ENCODE peak calls at places on chromosomes 1 and 21, in ten cellular contexts. One of them, this sample, is unnamed.

GRCh38 chr1:25080294-25081209 is 150.5 kb upstream of the RUNX3 start:
- DNase-seq in tibial nerve: no peak
- DNase-seq in A549: peak; percentile 14
- DNase-seq in spleen: peak; percentile 65
- DNase-seq in stomach: no peak
- DNase-seq in IMR-90: peak; percentile 14
- DNase-seq in body of pancreas: no peak
- DNase-seq in heart left ventricle: no peak
- DNase-seq in prostate gland: no peak
- DNase-seq in endothelial cell of umbilical vein: no peak
- DNase-seq in this sample: no peak

GRCh38 chr1:184499626-184500025 is 112.8 kb downstream of the C1orf21 start:
- DNase-seq in tibial nerve: no peak
- DNase-seq in stomach: no peak
- DNase-seq in A549: no peak
- DNase-seq in body of pancreas: no peak
- DNase-seq in spleen: no peak
- DNase-seq in heart left ventricle: no peak
- DNase-seq in prostate gland: no peak
- DNase-seq in IMR-90: peak; percentile 61
- DNase-seq in endothelial cell of umbilical vein: no peak
- DNase-seq in this sample: no peak

GRCh38 chr1:166527752-166528151 is 311.5 kb upstream of the POGK start:
- DNase-seq in spleen: no peak
- DNase-seq in stomach: no peak
- DNase-seq in body of pancreas: no peak
- DNase-seq in prostate gland: no peak
- DNase-seq in heart left ventricle: no peak
- DNase-seq in endothelial cell of umbilical vein: no peak
- DNase-seq in A549: no peak
- DNase-seq in IMR-90: no peak
- DNase-seq in tibial nerve: no peak
- DNase-seq in this sample: no peak

GRCh38 chr1:183039985-183040447 is 16.8 kb downstream of the LAMC1 start:
- DNase-seq in body of pancreas: no peak
- DNase-seq in IMR-90: peak; percentile 88
- DNase-seq in tibial nerve: no peak
- DNase-seq in stomach: no peak
- DNase-seq in spleen: no peak
- DNase-seq in endothelial cell of umbilical vein: peak; percentile 77
- DNase-seq in A549: no peak
- DNase-seq in prostate gland: no peak
- DNase-seq in heart left ventricle: no peak
- DNase-seq in this sample: no peak

GRCh38 chr21:33541756-33542639 is at the start of gene GART:
- DNase-seq in heart left ventricle: peak; percentile 89
- DNase-seq in body of pancreas: peak; percentile 81
- DNase-seq in stomach: peak; percentile 86
- DNase-seq in tibial nerve: peak; percentile 74
- DNase-seq in endothelial cell of umbilical vein: peak; percentile 82
- DNase-seq in A549: peak; percentile 77
- DNase-seq in prostate gland: peak; percentile 79
- DNase-seq in IMR-90: peak; percentile 65
- DNase-seq in spleen: peak; percentile 96
- DNase-seq in this sample: peak; percentile 96

GRCh38 chr1:115426271-115426771 is 88.3 kb upstream of the NGF start:
- DNase-seq in tibial nerve: peak; percentile 53
- DNase-seq in IMR-90: peak; percentile 91
- DNase-seq in A549: peak; percentile 52
- DNase-seq in stomach: no peak
- DNase-seq in body of pancreas: peak; percentile 49
- DNase-seq in prostate gland: no peak
- DNase-seq in endothelial cell of umbilical vein: peak; percentile 59
- DNase-seq in spleen: no peak
- DNase-seq in heart left ventricle: peak; percentile 88
- DNase-seq in this sample: no peak

GRCh38 chr1:171792656-171793055 is 11.2 kb downstream of the METTL13 start:
- DNase-seq in prostate gland: no peak
- DNase-seq in tibial nerve: no peak
- DNase-seq in stomach: no peak
- DNase-seq in heart left ventricle: no peak
- DNase-seq in body of pancreas: no peak
- DNase-seq in spleen: no peak
- DNase-seq in IMR-90: no peak
- DNase-seq in A549: no peak
- DNase-seq in endothelial cell of umbilical vein: no peak
- DNase-seq in this sample: no peak

GRCh38 chr21:32916522-32917099 is 109.1 kb upstream of the OLIG2 start:
- DNase-seq in endothelial cell of umbilical vein: no peak
- DNase-seq in tibial nerve: no peak
- DNase-seq in IMR-90: no peak
- DNase-seq in heart left ventricle: no peak
- DNase-seq in spleen: no peak
- DNase-seq in body of pancreas: no peak
- DNase-seq in A549: peak; percentile 9
- DNase-seq in stomach: no peak
- DNase-seq in prostate gland: no peak
- DNase-seq in this sample: no peak

GRCh38 chr21:35252831-35253230 is 203.7 kb upstream of the RUNX1 start:
- DNase-seq in body of pancreas: no peak
- DNase-seq in spleen: no peak
- DNase-seq in stomach: no peak
- DNase-seq in endothelial cell of umbilical vein: no peak
- DNase-seq in tibial nerve: no peak
- DNase-seq in A549: no peak
- DNase-seq in prostate gland: no peak
- DNase-seq in IMR-90: peak; percentile 61
- DNase-seq in heart left ventricle: no peak
- DNase-seq in this sample: no peak

GRCh38 chr1:181485276-181486097 is 2.2 kb downstream of the CACNA1E start:
- DNase-seq in endothelial cell of umbilical vein: no peak
- DNase-seq in tibial nerve: no peak
- DNase-seq in heart left ventricle: peak; percentile 37
- DNase-seq in body of pancreas: peak; percentile 18
- DNase-seq in prostate gland: no peak
- DNase-seq in A549: no peak
- DNase-seq in spleen: peak; percentile 85
- DNase-seq in IMR-90: no peak
- DNase-seq in stomach: no peak
- DNase-seq in this sample: no peak

GRCh38 chr1:18253093-18253492 is 145.5 kb downstream of the IGSF21 start:
- DNase-seq in prostate gland: no peak
- DNase-seq in A549: no peak
- DNase-seq in spleen: no peak
- DNase-seq in body of pancreas: no peak
- DNase-seq in heart left ventricle: no peak
- DNase-seq in endothelial cell of umbilical vein: no peak
- DNase-seq in stomach: no peak
- DNase-seq in tibial nerve: no peak
- DNase-seq in IMR-90: no peak
- DNase-seq in this sample: no peak

GRCh38 chr1:192756314-192756713 is 52.5 kb upstream of the RGS2 start:
- DNase-seq in spleen: no peak
- DNase-seq in prostate gland: no peak
- DNase-seq in heart left ventricle: no peak
- DNase-seq in stomach: no peak
- DNase-seq in A549: no peak
- DNase-seq in endothelial cell of umbilical vein: no peak
- DNase-seq in IMR-90: no peak
- DNase-seq in body of pancreas: no peak
- DNase-seq in tibial nerve: no peak
- DNase-seq in this sample: no peak

DNA sequence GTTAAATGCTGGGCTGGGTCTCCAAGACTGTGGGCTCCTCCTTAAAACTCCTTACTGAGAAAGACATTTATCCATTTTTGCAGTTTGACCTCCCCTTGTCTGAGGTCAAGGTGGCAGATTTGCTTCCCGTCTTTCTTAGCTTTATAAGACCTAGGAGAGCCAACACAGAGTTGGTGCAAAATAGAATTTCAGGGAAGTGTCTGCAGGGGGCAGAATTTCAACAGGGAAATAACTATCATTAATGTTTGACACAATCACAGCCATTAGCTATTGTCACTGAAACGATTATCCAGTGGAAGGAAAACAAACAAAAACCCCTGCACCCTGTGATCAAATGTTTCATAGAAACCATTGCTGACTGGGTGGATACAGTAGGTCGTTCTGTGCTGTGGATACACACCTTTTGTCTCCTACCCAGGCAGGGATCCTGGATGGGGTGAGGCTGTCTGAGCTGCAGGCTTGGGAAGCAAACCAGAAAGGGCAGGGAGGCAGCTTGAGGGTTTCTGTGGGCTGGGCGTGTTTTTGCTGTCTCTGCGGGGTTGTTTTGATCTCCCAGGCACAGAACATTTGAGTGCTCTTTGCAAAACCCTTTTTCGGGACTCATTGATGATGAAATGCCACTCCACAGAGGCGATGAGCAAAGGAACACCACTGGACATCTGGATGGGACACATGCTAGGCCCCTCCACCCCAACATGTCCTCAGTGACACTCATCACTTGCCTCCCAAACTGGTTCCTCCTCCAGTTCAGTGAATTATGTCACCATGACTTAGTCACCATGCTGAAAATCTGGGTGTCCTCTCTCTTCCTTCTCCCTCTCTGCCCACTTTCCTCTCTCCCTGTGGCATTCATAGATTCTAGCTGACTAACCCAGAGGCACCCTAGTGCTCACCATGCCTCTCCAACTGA is 94.2 kb upstream of the SERBP1 start:
- DNase-seq in stomach: no peak
- DNase-seq in endothelial cell of umbilical vein: no peak
- DNase-seq in tibial nerve: no peak
- DNase-seq in prostate gland: no peak
- DNase-seq in body of pancreas: no peak
- DNase-seq in spleen: no peak
- DNase-seq in heart left ventricle: no peak
- DNase-seq in IMR-90: no peak
- DNase-seq in A549: no peak
- DNase-seq in this sample: peak; percentile 35
- TF ChIP-seq POLR2A in stomach: no peak
- TF ChIP-seq POLR2A in endothelial cell of umbilical vein: no peak
- TF ChIP-seq POLR2A in tibial nerve: no peak
- TF ChIP-seq POLR2A in prostate gland: no peak
- TF ChIP-seq POLR2A in body of pancreas: no peak
- TF ChIP-seq POLR2A in spleen: no peak
- TF ChIP-seq POLR2A in heart left ventricle: no peak
- TF ChIP-seq POLR2A in IMR-90: no peak
- TF ChIP-seq POLR2A in A549: no peak
- TF ChIP-seq POLR2A in this sample: no peak

DNA sequence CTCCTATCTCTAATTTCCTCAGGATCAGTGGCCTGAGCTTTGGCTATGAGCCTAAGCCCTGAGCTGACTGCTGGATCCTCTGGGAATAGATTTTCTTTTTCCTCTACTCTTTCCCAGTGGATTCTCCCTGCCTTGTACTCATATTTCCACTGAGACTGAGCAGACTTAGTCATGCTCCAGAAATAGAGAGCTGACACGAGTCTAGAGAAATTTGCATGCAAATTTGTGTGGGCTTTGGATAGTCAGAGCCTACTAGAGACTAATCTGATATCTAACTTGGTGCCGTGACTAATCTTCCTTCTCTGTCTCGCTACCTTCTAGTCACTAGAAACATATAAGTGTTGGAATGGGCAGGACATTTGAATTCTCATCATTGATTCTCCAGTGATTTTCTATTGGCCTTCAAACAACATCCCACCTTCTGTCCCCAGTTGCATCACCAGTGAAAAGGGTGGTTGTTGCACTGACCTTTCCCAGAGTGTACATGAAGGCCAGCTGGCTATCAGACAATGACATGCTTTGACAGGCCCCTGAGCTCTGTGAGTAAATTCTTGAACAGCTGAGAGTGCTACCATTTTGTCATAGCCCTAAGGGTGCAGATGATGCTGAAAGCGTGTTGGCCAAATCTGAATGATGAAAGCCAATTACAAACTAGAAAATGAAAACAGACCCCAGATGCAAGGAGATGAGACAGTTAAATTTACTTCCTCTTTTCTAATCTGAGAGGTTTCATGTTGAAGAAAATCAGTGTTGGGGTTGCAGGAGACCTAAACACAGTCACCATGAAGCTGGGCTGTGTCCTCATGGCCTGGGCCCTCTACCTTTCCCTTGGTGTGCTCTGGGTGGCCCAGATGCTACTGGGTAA is at the start of gene FCRLA:
- DNase-seq in tibial nerve: no peak
- DNase-seq in IMR-90: peak; percentile 97
- DNase-seq in prostate gland: no peak
- DNase-seq in spleen: no peak
- DNase-seq in heart left ventricle: no peak
- DNase-seq in body of pancreas: no peak
- DNase-seq in endothelial cell of umbilical vein: no peak
- DNase-seq in stomach: no peak
- DNase-seq in A549: peak; percentile 16
- DNase-seq in this sample: no peak
- TF ChIP-seq POLR2A in tibial nerve: no peak
- TF ChIP-seq POLR2A in IMR-90: no peak
- TF ChIP-seq POLR2A in prostate gland: no peak
- TF ChIP-seq POLR2A in spleen: no peak
- TF ChIP-seq POLR2A in heart left ventricle: no peak
- TF ChIP-seq POLR2A in body of pancreas: no peak
- TF ChIP-seq POLR2A in endothelial cell of umbilical vein: no peak
- TF ChIP-seq POLR2A in stomach: no peak
- TF ChIP-seq POLR2A in A549: no peak
- TF ChIP-seq POLR2A in this sample: no peak

GRCh38 chr1:77725706-77726105 is 33.9 kb downstream of the USP33 start:
- DNase-seq in heart left ventricle: no peak
- DNase-seq in tibial nerve: no peak
- DNase-seq in endothelial cell of umbilical vein: no peak
- DNase-seq in body of pancreas: no peak
- DNase-seq in prostate gland: no peak
- DNase-seq in stomach: no peak
- DNase-seq in A549: no peak
- DNase-seq in spleen: no peak
- DNase-seq in IMR-90: no peak
- DNase-seq in this sample: no peak
- TF ChIP-seq POLR2A in heart left ventricle: no peak
- TF ChIP-seq POLR2A in tibial nerve: no peak
- TF ChIP-seq POLR2A in endothelial cell of umbilical vein: no peak
- TF ChIP-seq POLR2A in body of pancreas: no peak
- TF ChIP-seq POLR2A in prostate gland: no peak
- TF ChIP-seq POLR2A in stomach: no peak
- TF ChIP-seq POLR2A in A549: no peak
- TF ChIP-seq POLR2A in spleen: no peak
- TF ChIP-seq POLR2A in IMR-90: no peak
- TF ChIP-seq POLR2A in this sample: no peak

DNA sequence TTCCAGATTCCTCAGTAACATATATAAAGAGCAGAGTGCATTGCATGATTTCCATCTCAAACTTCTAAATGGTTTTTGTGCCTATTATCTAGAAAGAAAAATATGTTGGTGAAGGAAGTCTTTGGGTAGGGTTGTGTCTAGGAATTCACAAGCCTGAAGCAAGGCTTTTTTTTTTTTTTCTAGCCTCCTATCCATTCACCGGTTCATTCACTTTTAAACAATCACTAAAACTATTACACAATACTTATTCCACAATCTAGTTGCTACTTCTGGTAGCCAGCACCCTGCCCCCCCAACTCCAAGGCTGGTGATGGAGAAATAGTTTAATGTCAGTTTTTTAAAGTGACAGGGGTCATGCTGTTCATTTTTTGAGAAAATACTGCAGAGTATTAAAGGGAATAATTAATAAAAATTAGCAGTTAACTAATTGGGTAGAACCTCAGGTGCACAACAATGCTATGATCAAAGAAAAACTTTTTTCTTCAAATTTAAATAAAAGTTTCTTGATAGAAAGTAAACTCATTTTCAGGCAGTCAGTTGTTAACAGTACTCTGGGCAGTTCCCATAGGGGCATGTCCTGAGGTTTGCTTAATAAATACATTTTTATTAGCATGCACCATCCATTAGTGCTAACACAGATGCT is 10.9 kb downstream of the IRF2BP2 start:
- DNase-seq in stomach: peak; percentile 36
- DNase-seq in IMR-90: no peak
- DNase-seq in tibial nerve: peak; percentile 65
- DNase-seq in endothelial cell of umbilical vein: peak; percentile 18
- DNase-seq in prostate gland: no peak
- DNase-seq in heart left ventricle: peak; percentile 63
- DNase-seq in body of pancreas: peak; percentile 64
- DNase-seq in A549: no peak
- DNase-seq in spleen: no peak
- DNase-seq in this sample: peak; percentile 71
- TF ChIP-seq POLR2A in stomach: no peak
- TF ChIP-seq POLR2A in IMR-90: no peak
- TF ChIP-seq POLR2A in tibial nerve: no peak
- TF ChIP-seq POLR2A in endothelial cell of umbilical vein: no peak
- TF ChIP-seq POLR2A in prostate gland: no peak
- TF ChIP-seq POLR2A in heart left ventricle: no peak
- TF ChIP-seq POLR2A in body of pancreas: no peak
- TF ChIP-seq POLR2A in A549: no peak
- TF ChIP-seq POLR2A in spleen: no peak
- TF ChIP-seq POLR2A in this sample: no peak

This sample was measured in lower leg skin.